ENCODE peak calls at places on chromosomes 7 and 10, in six cellular contexts. Y is NCI-H1105 treated with DMSO at 0.1 percent for 48 hours, R is HFF-Myc, C is iPS-NIHi11, F is choroid plexus epithelial cell, T is adrenal gland. H is an unnamed sample.
A peak's percentile ranks its signal among the peaks of the same experiment; 100 is the strongest.

GRCh38 chr10:73076361-73077183 is 20.1 kb downstream of the P4HA1 start:
- DNase-seq in Y (no peak), R (peak; percentile 72), C (no peak), F (peak; percentile 89), T (peak; percentile 87), H (peak; percentile 92)

GRCh38 chr7:28607799-28608198 is 195.5 kb downstream of the CREB5 start:
- DNase-seq in Y (no peak), R (no peak), C (no peak), F (no peak), T (no peak), H (no peak)

GRCh38 chr10:84537447-84537931 is 209.1 kb downstream of the CCSER2 start:
- DNase-seq in Y (peak; percentile 31), R (peak; percentile 25), C (peak; percentile 80), F (peak; percentile 78), T (peak; percentile 39), H (peak; percentile 63)

GRCh38 chr10:15168781-15169554 is 475 bp upstream of the NMT2 start:
- DNase-seq in Y (peak; percentile 66), R (peak; percentile 70), C (peak; percentile 97), F (peak; percentile 98), T (peak; percentile 98), H (peak; percentile 98)

GRCh38 chr10:69407621-69408301 is 9.0 kb downstream of the TACR2 start:
- DNase-seq in Y (peak; percentile 4), R (no peak), C (peak; percentile 49), F (no peak), T (no peak), H (no peak)

GRCh38 chr7:70717553-70718248 is 414.2 kb upstream of the GALNT17 start:
- DNase-seq in Y (no peak), R (no peak), C (no peak), F (no peak), T (no peak), H (no peak)

GRCh38 chr10:71269301-71270288 is 49.5 kb upstream of the SLC29A3 start:
- DNase-seq in Y (no peak), R (no peak), C (peak; percentile 73), F (peak; percentile 30), T (no peak), H (peak; percentile 81)

GRCh38 chr7:11934766-11935165 is 102.8 kb upstream of the THSD7A start:
- DNase-seq in Y (no peak), R (no peak), C (no peak), F (no peak), T (no peak), H (no peak)

GRCh38 chr7:29207469-29207868 is 12.9 kb downstream of the CHN2 start:
- DNase-seq in Y (no peak), R (no peak), C (no peak), F (peak; percentile 21), T (no peak), H (no peak)

GRCh38 chr7:54956865-54957264 is 62.0 kb upstream of the EGFR start:
- DNase-seq in Y (no peak), R (no peak), C (no peak), F (no peak), T (no peak), H (no peak)

GRCh38 chr10:83580373-83581012 is 558.8 kb upstream of the GHITM start:
- DNase-seq in Y (no peak), R (no peak), C (no peak), F (no peak), T (no peak), H (no peak)

GRCh38 chr10:95818663-95819062 is 62.7 kb downstream of the ENTPD1 start:
- DNase-seq in Y (no peak), R (peak; percentile 71), C (peak; percentile 24), F (peak; percentile 90), T (no peak), H (no peak)

GRCh38 chr10:16923309-16923708 is 106.1 kb upstream of the RSU1 start:
- DNase-seq in Y (no peak), R (no peak), C (no peak), F (peak; percentile 23), T (no peak), H (no peak)

GRCh38 chr7:30799206-30799975 is 28.2 kb downstream of the MINDY4 start:
- DNase-seq in Y (no peak), R (peak; percentile 86), C (no peak), F (peak; percentile 83), T (peak; percentile 24), H (no peak)

GRCh38 chr10:3068201-3068967 is 1.0 kb downstream of the PFKP start:
- DNase-seq in Y (no peak), R (no peak), C (peak; percentile 59), F (peak; percentile 72), T (peak; percentile 67), H (peak; percentile 54)

GRCh38 chr7:151028948-151029501 is 775 bp downstream of the ABCB8 start:
- DNase-seq in Y (no peak), R (no peak), C (no peak), F (no peak), T (no peak), H (no peak)

GRCh38 chr7:45648671-45648995 is 74.5 kb downstream of the ADCY1 start:
- DNase-seq in Y (no peak), R (no peak), C (no peak), F (no peak), T (no peak), H (no peak)